ENCODE peak calls at places on chromosome 1, in six cellular contexts. X is upper lobe of right lung; B is CD8-positive, alpha-beta T cell; J is right atrium auricular region; F is right lobe of liver; A is Peyer's patch. L is an unnamed sample.

GRCh38 chr1:205396972-205397616 is 24.8 kb downstream of the LEMD1 start:
- DNase-seq in A (no peak), J (peak; percentile 55), B (peak; percentile 8), F (no peak), X (no peak), L (no peak)

GRCh38 chr1:11804666-11805453 is 904 bp downstream of the MTHFR start:
- DNase-seq in X (peak; percentile 79), B (peak; percentile 26), J (no peak), A (no peak), F (peak; percentile 52), L (no peak)

GRCh38 chr1:224333309-224333926 is 3.4 kb upstream of the NVL start:
- DNase-seq in F (no peak), A (no peak), J (no peak), X (no peak), B (peak; percentile 20), L (no peak)

GRCh38 chr1:223747838-223748335 is 35.5 kb downstream of the CAPN2 start:
- DNase-seq in B (no peak), X (no peak), F (peak; percentile 58), J (no peak), A (peak; percentile 63), L (peak; percentile 40)

GRCh38 chr1:86645866-86646647 is 58.3 kb upstream of the SH3GLB1 start:
- DNase-seq in J (no peak), A (no peak), B (no peak), X (no peak), F (no peak), L (no peak)

GRCh38 chr1:200409203-200409760 is 554 bp downstream of the ZNF281 start:
- DNase-seq in J (no peak), F (peak; percentile 56), B (peak; percentile 42), X (peak; percentile 76), A (no peak), L (peak; percentile 13)

GRCh38 chr1:205020466-205020865 is 22.5 kb upstream of the CNTN2 start:
- DNase-seq in X (no peak), B (no peak), F (no peak), J (no peak), A (no peak), L (no peak)

GRCh38 chr1:158116768-158117167 is 63.9 kb upstream of the CD1D start:
- DNase-seq in X (no peak), J (no peak), F (no peak), A (no peak), B (no peak), L (no peak)

GRCh38 chr1:14987829-14988603 is 165.5 kb upstream of the TMEM51 start:
- DNase-seq in X (no peak), J (peak; percentile 63), A (no peak), B (no peak), F (no peak), L (no peak)

GRCh38 chr1:27597511-27598216 is 6.3 kb downstream of the AHDC1 start:
- DNase-seq in A (no peak), J (no peak), F (no peak), B (no peak), X (no peak), L (no peak)

GRCh38 chr1:27600500-27601175 is 3.3 kb downstream of the AHDC1 start:
- DNase-seq in J (no peak), B (no peak), F (no peak), X (no peak), A (no peak), L (no peak)

GRCh38 chr1:27599605-27600499 is 4.1 kb downstream of the AHDC1 start:
- DNase-seq in J (no peak), B (no peak), A (no peak), F (no peak), X (no peak), L (no peak)

GRCh38 chr1:27598288-27598687 is 5.7 kb downstream of the AHDC1 start:
- DNase-seq in B (no peak), F (no peak), J (no peak), X (no peak), A (no peak), L (no peak)

DNA sequence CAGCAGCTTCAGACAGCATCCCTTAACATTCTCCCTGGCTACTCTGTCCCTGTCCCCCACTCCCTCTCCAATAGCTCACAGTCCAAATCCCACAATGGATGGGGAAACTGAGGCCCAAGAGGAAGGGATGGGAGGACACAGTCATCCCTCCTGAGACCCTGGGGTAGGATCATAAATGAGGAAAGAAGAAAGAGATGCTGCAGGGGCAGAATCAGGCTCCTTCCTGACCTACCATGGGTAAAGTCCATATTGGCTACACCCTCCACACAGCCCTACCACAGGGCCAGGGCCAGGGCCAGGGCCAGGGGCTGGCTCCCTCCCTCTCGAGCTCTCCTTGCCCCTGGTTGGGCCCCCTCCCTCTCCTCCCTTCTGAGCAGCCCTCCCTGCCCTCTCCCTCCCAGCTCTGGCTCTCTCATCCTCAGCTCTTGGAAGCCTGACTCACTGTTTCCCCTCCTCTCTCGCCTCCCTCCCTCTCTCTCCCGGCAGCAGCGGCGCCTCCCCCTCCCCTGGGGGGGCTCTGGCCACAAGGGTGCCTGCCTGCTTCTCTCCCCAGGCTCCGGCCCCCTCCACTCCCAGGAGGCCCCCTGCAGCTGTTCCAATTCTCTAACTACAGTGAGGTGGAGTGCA is 4.9 kb downstream of the AHDC1 start:
- DNase-seq in J (peak; percentile 86), A (no peak), B (peak; percentile 43), F (no peak), X (no peak), L (peak; percentile 64)
- H3K4me1 ChIP-seq in J (peaks cover 84% of the 10 kb centered on the region), A (peaks cover 90% of the 10 kb centered on the region), B (peaks cover 83% of the 10 kb centered on the region), F (peaks cover 20% of the 10 kb centered on the region), X (peaks cover 49% of the 10 kb centered on the region), L (peaks cover 18% of the 10 kb centered on the region)

DNA sequence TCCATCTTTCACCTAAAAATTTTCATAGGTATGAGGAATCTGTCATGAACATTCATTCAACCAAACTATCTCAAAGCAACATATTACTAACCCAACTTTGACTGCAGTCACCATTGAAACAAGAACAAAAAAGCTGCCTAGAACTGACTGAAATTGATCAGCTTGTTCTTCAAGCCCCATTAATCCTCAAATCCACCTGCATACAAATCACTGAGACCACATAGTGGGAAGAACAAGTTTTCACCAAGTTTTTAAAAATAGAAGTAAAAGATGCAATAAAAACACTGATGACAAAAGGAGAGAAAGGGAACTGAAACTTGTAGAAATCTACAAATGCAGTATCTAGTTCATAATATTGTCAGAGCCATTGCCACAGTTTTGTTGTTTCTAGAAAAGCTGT is 6.1 kb downstream of the SORT1 start:
- DNase-seq in A (no peak), J (no peak), B (no peak), X (no peak), F (no peak), L (no peak)
- H3K4me1 ChIP-seq in A (peaks cover 43% of the 10 kb centered on the region), J (peaks cover 82% of the 10 kb centered on the region), B (peaks cover 5% of the 10 kb centered on the region), X (peaks cover 79% of the 10 kb centered on the region), F (peaks cover 7% of the 10 kb centered on the region), L (peaks cover 55% of the 10 kb centered on the region)

GRCh38 chr1:116487583-116487982 is 83.2 kb downstream of the CD58 start:
- DNase-seq in A (no peak), J (no peak), X (no peak), B (no peak), F (no peak), L (no peak)
- H3K4me1 ChIP-seq in A (peaks cover 46% of the 10 kb centered on the region), J (peaks cover 28% of the 10 kb centered on the region), X (peaks cover 9% of the 10 kb centered on the region), B (no peaks in the 10 kb centered on the region), F (no peaks in the 10 kb centered on the region), L (no peaks in the 10 kb centered on the region)

GRCh38 chr1:43936470-43937151 is 3.0 kb downstream of the ARTN start:
- DNase-seq in F (peak; percentile 54), B (no peak), X (peak; percentile 72), J (no peak), A (no peak), L (peak; percentile 45)

GRCh38 chr1:43934279-43934985 is 831 bp downstream of the ARTN start:
- DNase-seq in J (no peak), B (peak; percentile 59), X (peak; percentile 87), F (peak; percentile 76), A (peak; percentile 77), L (peak; percentile 68)

GRCh38 chr1:43935711-43936427 is 2.3 kb downstream of the ARTN start:
- DNase-seq in A (no peak), F (no peak), B (no peak), J (no peak), X (no peak), L (peak; percentile 78)

GRCh38 chr1:43933386-43934278 is at the start of gene ARTN:
- DNase-seq in B (no peak), F (peak; percentile 43), A (peak; percentile 65), J (no peak), X (peak; percentile 75), L (peak; percentile 70)

DNA sequence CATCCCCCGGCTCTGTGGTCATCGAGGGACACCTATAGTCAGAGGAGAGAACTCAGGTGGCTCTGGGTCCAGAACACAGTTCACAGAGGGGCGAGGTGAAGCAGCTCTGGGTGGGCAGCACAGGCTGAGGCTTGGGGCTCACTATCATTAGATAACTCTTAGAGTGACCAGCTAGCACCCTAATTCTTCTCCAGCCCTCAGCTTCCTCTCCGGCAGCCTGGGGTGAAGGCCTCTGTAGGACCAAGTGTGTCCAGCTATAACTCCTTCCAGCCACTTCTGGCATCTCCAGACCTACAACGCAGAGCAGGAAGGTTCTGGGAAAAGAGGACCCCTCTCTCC is 1.4 kb downstream of the ARTN start:
- DNase-seq in J (no peak), B (no peak), F (no peak), X (no peak), A (no peak), L (no peak)
- H3K4me1 ChIP-seq in J (peaks cover 37% of the 10 kb centered on the region), B (peaks cover 14% of the 10 kb centered on the region), F (peaks cover 6% of the 10 kb centered on the region), X (peaks cover 23% of the 10 kb centered on the region), A (peaks cover 31% of the 10 kb centered on the region), L (peaks cover 9% of the 10 kb centered on the region)